ENCODE peak calls at places on chromosomes 6 and 20, in five cellular contexts. One of them, this sample, is unnamed.

GRCh38 chr6:5499644-5500306 is 238.5 kb downstream of the FARS2 start:
- DNase-seq in fibroblast of mammary gland: peak
- DNase-seq in astrocyte: peak
- DNase-seq in mesendoderm: no peak
- DNase-seq in mesenchymal stem cell: peak
- DNase-seq in this sample: no peak

GRCh38 chr6:11317885-11318771 is 85.7 kb upstream of the NEDD9 start:
- DNase-seq in mesendoderm: peak
- DNase-seq in astrocyte: peak
- DNase-seq in fibroblast of mammary gland: peak
- DNase-seq in mesenchymal stem cell: peak
- DNase-seq in this sample: peak

GRCh38 chr20:51104960-51105460 is 82.1 kb upstream of the KCNG1 start:
- DNase-seq in mesendoderm: no peak
- DNase-seq in fibroblast of mammary gland: no peak
- DNase-seq in astrocyte: no peak
- DNase-seq in mesenchymal stem cell: peak
- DNase-seq in this sample: no peak

GRCh38 chr6:38997128-38997761 is 51.3 kb upstream of the GLP1R start:
- DNase-seq in fibroblast of mammary gland: peak
- DNase-seq in mesenchymal stem cell: peak
- DNase-seq in astrocyte: no peak
- DNase-seq in mesendoderm: peak
- DNase-seq in this sample: peak

GRCh38 chr6:41607036-41607435 is 31.2 kb upstream of the MDFI start:
- DNase-seq in astrocyte: no peak
- DNase-seq in fibroblast of mammary gland: no peak
- DNase-seq in mesenchymal stem cell: no peak
- DNase-seq in mesendoderm: no peak
- DNase-seq in this sample: no peak

GRCh38 chr6:36727491-36728021 is 29.9 kb downstream of the RAB44 start:
- DNase-seq in fibroblast of mammary gland: peak
- DNase-seq in mesendoderm: no peak
- DNase-seq in mesenchymal stem cell: peak
- DNase-seq in astrocyte: peak
- DNase-seq in this sample: no peak

GRCh38 chr6:38113810-38114577 is 294.5 kb downstream of the ZFAND3 start:
- DNase-seq in fibroblast of mammary gland: no peak
- DNase-seq in mesendoderm: no peak
- DNase-seq in mesenchymal stem cell: no peak
- DNase-seq in astrocyte: no peak
- DNase-seq in this sample: no peak

GRCh38 chr6:159098636-159099106 is 53.9 kb upstream of the TAGAP start:
- DNase-seq in mesenchymal stem cell: no peak
- DNase-seq in fibroblast of mammary gland: no peak
- DNase-seq in astrocyte: no peak
- DNase-seq in mesendoderm: no peak
- DNase-seq in this sample: no peak

GRCh38 chr6:40251609-40252008 is 317.3 kb upstream of the MOCS1 start:
- DNase-seq in fibroblast of mammary gland: no peak
- DNase-seq in astrocyte: no peak
- DNase-seq in mesendoderm: no peak
- DNase-seq in mesenchymal stem cell: no peak
- DNase-seq in this sample: no peak

GRCh38 chr20:61192254-61192950 is 59.7 kb upstream of the CDH4 start:
- DNase-seq in mesenchymal stem cell: no peak
- DNase-seq in fibroblast of mammary gland: no peak
- DNase-seq in mesendoderm: no peak
- DNase-seq in astrocyte: no peak
- DNase-seq in this sample: no peak

GRCh38 chr6:35327349-35328027 is 14.9 kb upstream of the PPARD start:
- DNase-seq in fibroblast of mammary gland: peak
- DNase-seq in mesendoderm: peak
- DNase-seq in mesenchymal stem cell: peak
- DNase-seq in astrocyte: no peak
- DNase-seq in this sample: peak

GRCh38 chr6:127518212-127518709 is 874 bp downstream of the MTCL3 start:
- DNase-seq in fibroblast of mammary gland: no peak
- DNase-seq in mesendoderm: peak
- DNase-seq in mesenchymal stem cell: no peak
- DNase-seq in astrocyte: no peak
- DNase-seq in this sample: no peak

GRCh38 chr6:49348561-49348960 is 114.5 kb downstream of the MMUT start:
- DNase-seq in fibroblast of mammary gland: no peak
- DNase-seq in astrocyte: no peak
- DNase-seq in mesendoderm: no peak
- DNase-seq in mesenchymal stem cell: no peak
- DNase-seq in this sample: no peak

GRCh38 chr20:14673164-14673563 is 335.8 kb upstream of the FLRT3 start:
- DNase-seq in mesendoderm: peak
- DNase-seq in astrocyte: no peak
- DNase-seq in mesenchymal stem cell: no peak
- DNase-seq in fibroblast of mammary gland: no peak
- DNase-seq in this sample: no peak

GRCh38 chr6:21033575-21034026 is 499.3 kb downstream of the CDKAL1 start:
- DNase-seq in fibroblast of mammary gland: peak
- DNase-seq in mesendoderm: peak
- DNase-seq in astrocyte: peak
- DNase-seq in mesenchymal stem cell: peak
- DNase-seq in this sample: peak

GRCh38 chr6:130183271-130184222 is 39.2 kb downstream of the SAMD3 start:
- DNase-seq in fibroblast of mammary gland: no peak
- DNase-seq in astrocyte: no peak
- DNase-seq in mesenchymal stem cell: no peak
- DNase-seq in mesendoderm: no peak
- DNase-seq in this sample: no peak

GRCh38 chr6:106794129-106794528 is 164.8 kb downstream of the QRSL1 start:
- DNase-seq in fibroblast of mammary gland: no peak
- DNase-seq in mesendoderm: no peak
- DNase-seq in astrocyte: no peak
- DNase-seq in mesenchymal stem cell: no peak
- DNase-seq in this sample: no peak

GRCh38 chr20:58523072-58523681 is 8.0 kb upstream of the APCDD1L start:
- DNase-seq in mesenchymal stem cell: no peak
- DNase-seq in astrocyte: peak
- DNase-seq in mesendoderm: peak
- DNase-seq in fibroblast of mammary gland: no peak
- DNase-seq in this sample: no peak

GRCh38 chr20:13054011-13054410 is 45.2 kb downstream of the SPTLC3 start:
- DNase-seq in mesendoderm: no peak
- DNase-seq in fibroblast of mammary gland: no peak
- DNase-seq in astrocyte: peak
- DNase-seq in mesenchymal stem cell: no peak
- DNase-seq in this sample: no peak

GRCh38 chr6:157274116-157274470 is 49.2 kb downstream of the TMEM242 start:
- DNase-seq in mesenchymal stem cell: no peak
- DNase-seq in fibroblast of mammary gland: no peak
- DNase-seq in mesendoderm: no peak
- DNase-seq in astrocyte: no peak
- DNase-seq in this sample: no peak

GRCh38 chr6:90811596-90812226 is 224.8 kb upstream of the MAP3K7 start:
- DNase-seq in mesendoderm: no peak
- DNase-seq in fibroblast of mammary gland: no peak
- DNase-seq in astrocyte: no peak
- DNase-seq in mesenchymal stem cell: no peak
- DNase-seq in this sample: no peak

GRCh38 chr6:15036690-15037245 is 209.1 kb upstream of the JARID2 start:
- DNase-seq in mesendoderm: peak
- DNase-seq in mesenchymal stem cell: peak
- DNase-seq in fibroblast of mammary gland: no peak
- DNase-seq in astrocyte: no peak
- DNase-seq in this sample: no peak

GRCh38 chr6:143762126-143762525 is 81.0 kb upstream of the LTV1 start:
- DNase-seq in astrocyte: no peak
- DNase-seq in mesendoderm: no peak
- DNase-seq in mesenchymal stem cell: no peak
- DNase-seq in fibroblast of mammary gland: peak
- DNase-seq in this sample: no peak

GRCh38 chr6:48032156-48032555 is 78.8 kb downstream of the PTCHD4 start:
- DNase-seq in mesenchymal stem cell: peak
- DNase-seq in mesendoderm: peak
- DNase-seq in astrocyte: peak
- DNase-seq in fibroblast of mammary gland: peak
- DNase-seq in this sample: peak

GRCh38 chr6:71194730-71195129 is 93.9 kb upstream of the OGFRL1 start:
- DNase-seq in astrocyte: peak
- DNase-seq in mesenchymal stem cell: peak
- DNase-seq in mesendoderm: peak
- DNase-seq in fibroblast of mammary gland: peak
- DNase-seq in this sample: no peak

GRCh38 chr6:92708270-92708669 is 711.1 kb downstream of the EPHA7 start:
- DNase-seq in fibroblast of mammary gland: no peak
- DNase-seq in astrocyte: peak
- DNase-seq in mesendoderm: no peak
- DNase-seq in mesenchymal stem cell: no peak
- DNase-seq in this sample: no peak

GRCh38 chr20:17437251-17437650 is 93.9 kb downstream of the BFSP1 start:
- DNase-seq in fibroblast of mammary gland: no peak
- DNase-seq in astrocyte: no peak
- DNase-seq in mesenchymal stem cell: no peak
- DNase-seq in mesendoderm: no peak
- DNase-seq in this sample: no peak

GRCh38 chr6:7720346-7720745 is 5.6 kb upstream of the BMP6 start:
- DNase-seq in fibroblast of mammary gland: no peak
- DNase-seq in mesendoderm: no peak
- DNase-seq in mesenchymal stem cell: no peak
- DNase-seq in astrocyte: no peak
- DNase-seq in this sample: no peak

GRCh38 chr6:74805841-74806696 is 399.8 kb downstream of the COL12A1 start:
- DNase-seq in astrocyte: no peak
- DNase-seq in mesendoderm: no peak
- DNase-seq in fibroblast of mammary gland: peak
- DNase-seq in mesenchymal stem cell: no peak
- DNase-seq in this sample: no peak

GRCh38 chr6:145245119-145245518 is 490.2 kb downstream of the EPM2A start:
- DNase-seq in astrocyte: peak
- DNase-seq in fibroblast of mammary gland: peak
- DNase-seq in mesenchymal stem cell: peak
- DNase-seq in mesendoderm: no peak
- DNase-seq in this sample: no peak

GRCh38 chr20:57179265-57179664 is 87.2 kb downstream of the BMP7 start:
- DNase-seq in astrocyte: no peak
- DNase-seq in fibroblast of mammary gland: peak
- DNase-seq in mesenchymal stem cell: no peak
- DNase-seq in mesendoderm: no peak
- DNase-seq in this sample: no peak

GRCh38 chr6:53847796-53848314 is 53.0 kb downstream of the LRRC1 start:
- DNase-seq in astrocyte: no peak
- DNase-seq in mesendoderm: no peak
- DNase-seq in fibroblast of mammary gland: no peak
- DNase-seq in mesenchymal stem cell: no peak
- DNase-seq in this sample: no peak

GRCh38 chr6:63492476-63492875 is 79.8 kb upstream of the LOC128125822 start:
- DNase-seq in mesendoderm: no peak
- DNase-seq in astrocyte: no peak
- DNase-seq in mesenchymal stem cell: no peak
- DNase-seq in fibroblast of mammary gland: no peak
- DNase-seq in this sample: no peak

DNA sequence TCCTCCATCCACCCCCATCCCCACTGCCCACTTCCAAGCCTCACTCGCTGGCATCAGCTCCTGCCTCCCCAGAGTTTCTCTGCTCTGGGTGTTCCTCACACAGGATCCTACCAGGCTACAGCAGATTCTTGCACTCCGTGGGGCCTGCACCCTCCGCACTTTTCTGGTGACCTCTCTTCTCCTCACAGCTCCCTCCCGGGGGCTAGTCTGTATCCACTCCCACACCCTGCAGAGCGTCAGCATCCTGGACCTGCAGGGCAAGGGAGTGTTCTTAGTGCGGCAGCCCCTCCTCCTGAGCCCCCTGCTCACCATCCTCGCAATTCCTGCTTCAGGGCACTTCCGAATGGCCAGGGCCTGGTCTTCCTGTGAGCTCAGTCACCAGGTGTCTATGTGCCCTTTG is 224.2 kb downstream of the DLL1 start:
- DNase-seq in astrocyte: no peak
- DNase-seq in mesenchymal stem cell: no peak
- DNase-seq in mesendoderm: no peak
- DNase-seq in fibroblast of mammary gland: no peak
- DNase-seq in this sample: no peak
- H3K4me3 ChIP-seq in astrocyte: no peak
- H3K4me3 ChIP-seq in mesenchymal stem cell: no peak
- H3K4me3 ChIP-seq in mesendoderm: no peak
- H3K4me3 ChIP-seq in fibroblast of mammary gland: no peak
- H3K4me3 ChIP-seq in this sample: no peak

DNA sequence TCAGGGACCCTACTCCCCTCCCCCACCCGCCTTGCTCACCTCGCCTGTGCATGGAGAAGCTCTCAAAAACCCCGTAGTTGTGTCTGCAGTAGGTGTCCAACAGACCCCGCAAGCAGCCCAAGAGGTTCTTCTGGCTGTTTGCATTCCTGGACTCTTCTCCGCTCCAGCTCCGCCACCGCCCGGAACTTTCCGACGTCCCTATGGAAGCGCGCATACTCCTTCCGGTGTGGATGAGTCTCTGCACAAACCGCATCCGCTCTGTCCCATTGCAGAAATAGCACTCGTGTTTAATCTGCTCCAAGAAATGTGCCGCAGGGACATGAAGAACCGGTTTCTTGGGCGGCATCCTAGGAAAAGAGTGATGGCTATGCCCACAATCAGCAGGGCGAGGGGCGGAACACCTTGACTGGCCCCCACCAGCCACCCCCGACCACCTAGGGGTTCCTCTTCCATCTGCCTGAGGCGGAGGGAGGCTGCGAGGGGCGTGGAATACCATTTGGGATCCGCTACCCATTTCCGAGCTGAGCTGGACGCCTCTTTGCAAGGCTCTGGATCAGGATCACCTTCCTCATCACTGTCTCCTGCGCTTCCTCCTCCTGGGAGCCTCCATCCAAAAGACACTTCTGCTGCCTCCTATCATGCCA is 20.2 kb downstream of the HLA-DRA start:
- DNase-seq in mesenchymal stem cell: no peak
- DNase-seq in mesendoderm: no peak
- DNase-seq in astrocyte: no peak
- DNase-seq in fibroblast of mammary gland: peak
- DNase-seq in this sample: no peak
- H3K4me3 ChIP-seq in mesenchymal stem cell: peak
- H3K4me3 ChIP-seq in mesendoderm: no peak
- H3K4me3 ChIP-seq in astrocyte: no peak
- H3K4me3 ChIP-seq in fibroblast of mammary gland: peak
- H3K4me3 ChIP-seq in this sample: no peak

DNA sequence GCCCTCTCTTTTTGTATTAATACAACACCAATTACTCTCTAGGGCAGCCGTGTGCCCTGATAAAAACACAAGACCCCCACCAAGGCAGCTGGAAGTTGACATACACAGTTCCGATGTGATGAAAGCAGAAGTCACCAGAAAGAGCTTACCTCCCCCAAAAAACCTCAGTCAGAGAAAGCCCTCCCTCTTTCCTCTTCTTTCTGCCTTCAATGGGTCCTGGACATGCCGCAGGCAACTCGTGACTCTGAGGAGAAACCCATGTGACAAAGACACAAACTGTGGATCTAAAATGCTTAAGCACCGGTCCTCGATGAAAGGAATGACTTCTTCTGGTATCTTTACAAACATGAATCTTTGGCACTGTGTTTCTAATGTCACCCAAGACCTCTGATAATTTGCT is 117.7 kb upstream of the CCDC28A start:
- DNase-seq in fibroblast of mammary gland: no peak
- DNase-seq in mesenchymal stem cell: no peak
- DNase-seq in astrocyte: no peak
- DNase-seq in mesendoderm: peak
- DNase-seq in this sample: no peak
- H3K4me3 ChIP-seq in fibroblast of mammary gland: no peak
- H3K4me3 ChIP-seq in mesenchymal stem cell: no peak
- H3K4me3 ChIP-seq in astrocyte: no peak
- H3K4me3 ChIP-seq in mesendoderm: no peak
- H3K4me3 ChIP-seq in this sample: no peak

GRCh38 chr6:116560130-116560529 is 6.6 kb downstream of the CALHM4 start:
- DNase-seq in astrocyte: no peak
- DNase-seq in mesenchymal stem cell: no peak
- DNase-seq in mesendoderm: no peak
- DNase-seq in fibroblast of mammary gland: no peak
- DNase-seq in this sample: no peak
- H3K4me3 ChIP-seq in astrocyte: no peak
- H3K4me3 ChIP-seq in mesenchymal stem cell: no peak
- H3K4me3 ChIP-seq in mesendoderm: no peak
- H3K4me3 ChIP-seq in fibroblast of mammary gland: no peak
- H3K4me3 ChIP-seq in this sample: no peak